ENCODE peak calls at places on chromosomes 7 and 10, in eight cellular contexts. L, T, G, B, I, J, A and C are unnamed samples.

GRCh38 chr7:11155883-11156282 is 182.2 kb downstream of the PHF14 start:
- DNase-seq in A (no peak), L (no peak), G (no peak), T (no peak), J (no peak), B (no peak), I (no peak), C (no peak)

GRCh38 chr10:5447611-5448071 is 35.3 kb downstream of the NET1 start:
- DNase-seq in A (no peak), I (no peak), J (no peak), B (no peak), G (no peak), T (no peak), L (no peak), C (no peak)

GRCh38 chr7:150322114-150322832 is 882 bp upstream of the LRRC61 start:
- DNase-seq in T (no peak), B (no peak), J (no peak), A (no peak), G (no peak), I (no peak), L (peak; percentile 37), C (no peak)

GRCh38 chr10:124165311-124165710 is 71.9 kb upstream of the CHST15 start:
- DNase-seq in T (no peak), B (no peak), I (no peak), J (no peak), A (no peak), L (no peak), G (no peak), C (no peak)

GRCh38 chr7:2518737-2519118 is 846 bp upstream of the LFNG start:
- DNase-seq in T (peak; percentile 84), A (no peak), L (no peak), B (no peak), I (no peak), G (no peak), J (no peak), C (no peak)

GRCh38 chr7:149261321-149261828 is 621 bp upstream of the ZNF783 start:
- DNase-seq in L (peak; percentile 17), B (peak; percentile 14), A (no peak), I (peak; percentile 40), J (peak; percentile 22), G (no peak), T (no peak), C (no peak)

GRCh38 chr10:70903262-70903921 is 15.0 kb upstream of the PCBD1 start:
- DNase-seq in I (peak; percentile 74), L (peak; percentile 31), T (peak; percentile 64), B (peak; percentile 77), G (peak; percentile 57), A (no peak), J (peak; percentile 58), C (peak; percentile 56)

GRCh38 chr10:133336131-133337078 is at the start of gene CALY:
- DNase-seq in I (no peak), T (peak; percentile 90), J (no peak), L (peak; percentile 85), G (no peak), B (no peak), A (no peak), C (peak; percentile 60)

GRCh38 chr10:120828940-120829339 is 22.2 kb upstream of the WDR11 start:
- DNase-seq in I (no peak), L (no peak), B (no peak), G (no peak), A (no peak), J (no peak), T (no peak), C (no peak)

GRCh38 chr7:16727736-16728135 is 25.8 kb upstream of the TSPAN13 start:
- DNase-seq in T (no peak), I (no peak), J (no peak), L (no peak), G (no peak), A (no peak), B (no peak), C (no peak)

GRCh38 chr7:121073463-121074099 is 85.1 kb downstream of the CPED1 start:
- DNase-seq in B (no peak), T (no peak), J (peak; percentile 20), L (no peak), A (no peak), I (peak; percentile 28), G (no peak), C (no peak)

GRCh38 chr10:48604039-48604407 is 850 bp downstream of the ARHGAP22 start:
- DNase-seq in B (no peak), G (no peak), J (no peak), I (no peak), T (no peak), A (no peak), L (no peak), C (no peak)

GRCh38 chr10:115004236-115004862 is 66.4 kb downstream of the TRUB1 start:
- DNase-seq in B (no peak), L (no peak), G (no peak), A (no peak), I (no peak), J (no peak), T (no peak), C (no peak)

GRCh38 chr10:115001506-115002381 is 63.7 kb downstream of the TRUB1 start:
- DNase-seq in I (peak; percentile 55), B (peak; percentile 6), J (peak; percentile 18), A (no peak), T (no peak), G (no peak), L (no peak), C (no peak)

GRCh38 chr10:115005771-115006170 is 67.8 kb downstream of the TRUB1 start:
- DNase-seq in T (no peak), I (no peak), L (no peak), J (no peak), A (no peak), G (no peak), B (no peak), C (no peak)
- TF ChIP-seq CTCF in T (no peak), I (no peak), L (no peak), J (no peak), A (no peak), G (no peak), B (no peak), C (no peak)

GRCh38 chr10:28679941-28680752 is 2.8 kb downstream of the BAMBI start:
- DNase-seq in J (peak; percentile 59), I (peak; percentile 50), B (no peak), A (no peak), L (no peak), T (no peak), G (no peak), C (no peak)
- TF ChIP-seq CTCF in J (peak; percentile 49), I (peak; percentile 38), B (peak; percentile 15), A (peak; percentile 55), L (no peak), T (no peak), G (peak; percentile 62), C (no peak)

GRCh38 chr7:4099651-4100050 is 582.4 kb upstream of the FOXK1 start:
- DNase-seq in I (no peak), L (no peak), G (no peak), T (peak; percentile 68), A (no peak), B (no peak), J (no peak), C (no peak)

GRCh38 chr7:4100691-4101090 is 581.4 kb upstream of the FOXK1 start:
- DNase-seq in I (no peak), J (no peak), A (no peak), G (no peak), T (peak; percentile 65), B (no peak), L (no peak), C (no peak)

GRCh38 chr7:4102231-4102841 is 579.8 kb upstream of the FOXK1 start:
- DNase-seq in G (no peak), B (no peak), J (no peak), T (peak; percentile 87), A (no peak), L (no peak), I (no peak), C (no peak)

GRCh38 chr7:4100148-4100547 is 581.9 kb upstream of the FOXK1 start:
- DNase-seq in T (peak; percentile 61), A (no peak), G (no peak), J (no peak), I (no peak), L (no peak), B (no peak), C (no peak)

GRCh38 chr7:4103352-4104091 is 578.6 kb upstream of the FOXK1 start:
- DNase-seq in B (no peak), T (peak; percentile 71), I (no peak), A (no peak), L (no peak), G (no peak), J (peak; percentile 2), C (no peak)
- TF ChIP-seq CTCF in B (no peak), T (no peak), I (no peak), A (no peak), L (no peak), G (peak; percentile 34), J (no peak), C (no peak)

GRCh38 chr10:24550680-24551079 is 173.0 kb downstream of the ARHGAP21 start:
- DNase-seq in J (no peak), T (no peak), A (no peak), G (no peak), B (no peak), L (no peak), I (no peak), C (no peak)

GRCh38 chr10:24553051-24553612 is 170.6 kb downstream of the ARHGAP21 start:
- DNase-seq in J (no peak), A (no peak), G (no peak), L (no peak), I (no peak), B (no peak), T (no peak), C (no peak)

GRCh38 chr10:24554036-24554435 is 169.7 kb downstream of the ARHGAP21 start:
- DNase-seq in B (no peak), G (no peak), A (no peak), J (no peak), T (no peak), L (no peak), I (no peak), C (no peak)

GRCh38 chr10:24551161-24551560 is 172.5 kb downstream of the ARHGAP21 start:
- DNase-seq in A (no peak), T (no peak), B (no peak), L (no peak), G (no peak), J (no peak), I (no peak), C (no peak)

GRCh38 chr10:24552346-24553016 is 171.2 kb downstream of the ARHGAP21 start:
- DNase-seq in G (peak; percentile 20), I (no peak), A (no peak), T (no peak), L (no peak), J (no peak), B (no peak), C (no peak)
- TF ChIP-seq CTCF in G (peak; percentile 48), I (peak; percentile 33), A (no peak), T (no peak), L (no peak), J (peak; percentile 8), B (no peak), C (no peak)